ENCODE peak calls at places on chromosomes 4 and X, in eight cellular contexts. H, I, P, E, S, O, U and M are unnamed samples.

GRCh38 chr4:147689062-147689461 is 5.1 kb upstream of the PRMT9 start:
- DNase-seq in H (no peak), I (peak), P (no peak), E (no peak), S (no peak), O (no peak), U (no peak), M (no peak)

GRCh38 chr4:87510747-87511146 is 18.4 kb downstream of the SPARCL1 start:
- DNase-seq in H (no peak), I (no peak), P (no peak), E (no peak), S (no peak), O (no peak), U (no peak), M (no peak)

GRCh38 chrX:154123241-154124219 is 20.5 kb upstream of the OPN1LW start:
- DNase-seq in H (peak), I (no peak), P (no peak), E (no peak), S (no peak), O (peak), U (no peak), M (no peak)

GRCh38 chrX:11557120-11557519 is 108.6 kb downstream of the ARHGAP6 start:
- DNase-seq in H (peak), I (peak), P (no peak), E (no peak), S (peak), O (no peak), U (no peak), M (no peak)

GRCh38 chr4:81468685-81469084 is 3.0 kb downstream of the RASGEF1B start:
- DNase-seq in H (no peak), I (no peak), P (no peak), E (no peak), S (no peak), O (no peak), U (no peak), M (no peak)

GRCh38 chr4:25245181-25245580 is 11.3 kb downstream of the PI4K2B start:
- DNase-seq in H (no peak), I (no peak), P (no peak), E (no peak), S (no peak), O (no peak), U (no peak), M (no peak)

GRCh38 chr4:169369634-169370033 is 98.9 kb upstream of the SH3RF1 start:
- DNase-seq in H (no peak), I (no peak), P (no peak), E (no peak), S (no peak), O (no peak), U (no peak), M (no peak)

GRCh38 chrX:6694977-6695376 is 160.1 kb upstream of the VCX3A start:
- DNase-seq in H (no peak), I (no peak), P (no peak), E (no peak), S (no peak), O (no peak), U (no peak), M (peak)

GRCh38 chrX:105822138-105823091 is at the start of gene NRK:
- DNase-seq in H (peak), I (no peak), P (no peak), E (no peak), S (no peak), O (peak), U (peak), M (peak)

GRCh38 chrX:13647709-13648212 is 5.2 kb upstream of the TCEANC start:
- DNase-seq in H (peak), I (no peak), P (no peak), E (no peak), S (peak), O (no peak), U (peak), M (peak)

GRCh38 chr4:65190780-65191179 is 479.5 kb downstream of the EPHA5 start:
- DNase-seq in H (no peak), I (no peak), P (no peak), E (no peak), S (no peak), O (no peak), U (no peak), M (no peak)

GRCh38 chrX:153762636-153763173 is 1.3 kb upstream of the PLXNB3 start:
- DNase-seq in H (no peak), I (no peak), P (no peak), E (no peak), S (no peak), O (no peak), U (no peak), M (no peak)

GRCh38 chr4:4764506-4764905 is 95.0 kb upstream of the MSX1 start:
- DNase-seq in H (no peak), I (no peak), P (no peak), E (no peak), S (no peak), O (no peak), U (no peak), M (no peak)

GRCh38 chr4:75844151-75844662 is 58.0 kb downstream of the PPEF2 start:
- DNase-seq in H (peak), I (peak), P (no peak), E (no peak), S (peak), O (no peak), U (no peak), M (no peak)

GRCh38 chr4:120085705-120086104 is 19.1 kb upstream of the MAD2L1 start:
- DNase-seq in H (no peak), I (peak), P (no peak), E (no peak), S (peak), O (no peak), U (no peak), M (no peak)

GRCh38 chrX:37995428-37995827 is 10.9 kb upstream of the SYTL5 start:
- DNase-seq in H (no peak), I (no peak), P (no peak), E (no peak), S (no peak), O (no peak), U (no peak), M (no peak)

GRCh38 chrX:154327026-154327820 is 31.6 kb downstream of the TKTL1 start:
- DNase-seq in H (no peak), I (peak), P (no peak), E (no peak), S (peak), O (no peak), U (no peak), M (no peak)

GRCh38 chr4:180330521-180330920 is 1912.7 kb upstream of the TENM3 start:
- DNase-seq in H (no peak), I (no peak), P (no peak), E (no peak), S (no peak), O (no peak), U (no peak), M (no peak)

GRCh38 chrX:39822133-39822748 is 275.5 kb downstream of the BCOR start:
- DNase-seq in H (no peak), I (no peak), P (no peak), E (no peak), S (no peak), O (no peak), U (no peak), M (no peak)

GRCh38 chr4:120318447-120318846 is 251.8 kb upstream of the MAD2L1 start:
- DNase-seq in H (no peak), I (no peak), P (no peak), E (no peak), S (no peak), O (no peak), U (no peak), M (no peak)

GRCh38 chr4:2257361-2258001 is 4.4 kb downstream of the MXD4 start:
- DNase-seq in H (no peak), I (no peak), P (no peak), E (no peak), S (no peak), O (no peak), U (peak), M (no peak)